ENCODE peak calls at places on chromosomes 3 and 15, in eight cellular contexts. One of them, this sample, is unnamed.

GRCh38 chr3:147373301-147373700 is 33.0 kb downstream of the ZIC4 start:
- DNase-seq in sigmoid colon: no peak
- DNase-seq in IMR-90: no peak
- DNase-seq in stomach: no peak
- DNase-seq in adrenal gland: no peak
- DNase-seq in A549: no peak
- DNase-seq in spleen: no peak
- DNase-seq in K562: no peak
- DNase-seq in this sample: no peak

GRCh38 chr3:192899540-192899982 is 18.1 kb downstream of the MB21D2 start:
- DNase-seq in stomach: no peak
- DNase-seq in adrenal gland: no peak
- DNase-seq in sigmoid colon: no peak
- DNase-seq in K562: no peak
- DNase-seq in A549: no peak
- DNase-seq in IMR-90: peak; percentile 91
- DNase-seq in spleen: no peak
- DNase-seq in this sample: no peak

GRCh38 chr3:157356541-157356940 is 80.1 kb upstream of the PTX3 start:
- DNase-seq in stomach: no peak
- DNase-seq in spleen: no peak
- DNase-seq in A549: no peak
- DNase-seq in IMR-90: no peak
- DNase-seq in K562: no peak
- DNase-seq in sigmoid colon: no peak
- DNase-seq in adrenal gland: no peak
- DNase-seq in this sample: no peak

GRCh38 chr15:69532066-69532465 is 79.4 kb downstream of the RPLP1 start:
- DNase-seq in K562: no peak
- DNase-seq in stomach: no peak
- DNase-seq in sigmoid colon: no peak
- DNase-seq in spleen: no peak
- DNase-seq in adrenal gland: no peak
- DNase-seq in A549: no peak
- DNase-seq in IMR-90: no peak
- DNase-seq in this sample: no peak

GRCh38 chr15:85788796-85789495 is 5.8 kb downstream of the KLHL25 start:
- DNase-seq in sigmoid colon: no peak
- DNase-seq in K562: no peak
- DNase-seq in IMR-90: no peak
- DNase-seq in stomach: peak; percentile 79
- DNase-seq in A549: no peak
- DNase-seq in adrenal gland: no peak
- DNase-seq in spleen: no peak
- DNase-seq in this sample: no peak

GRCh38 chr3:126353694-126354321 is 3.4 kb downstream of the KLF15 start:
- DNase-seq in IMR-90: no peak
- DNase-seq in K562: no peak
- DNase-seq in adrenal gland: no peak
- DNase-seq in sigmoid colon: peak; percentile 66
- DNase-seq in stomach: no peak
- DNase-seq in spleen: peak; percentile 63
- DNase-seq in A549: no peak
- DNase-seq in this sample: no peak

GRCh38 chr3:46812237-46812791 is 50.9 kb downstream of the MYL3 start:
- DNase-seq in A549: peak; percentile 21
- DNase-seq in sigmoid colon: peak; percentile 84
- DNase-seq in IMR-90: peak; percentile 29
- DNase-seq in spleen: peak; percentile 83
- DNase-seq in K562: peak; percentile 97
- DNase-seq in adrenal gland: peak; percentile 56
- DNase-seq in stomach: peak; percentile 77
- DNase-seq in this sample: no peak

GRCh38 chr15:37252530-37252929 is 152.2 kb upstream of the MEIS2 start:
- DNase-seq in spleen: no peak
- DNase-seq in adrenal gland: no peak
- DNase-seq in K562: no peak
- DNase-seq in A549: no peak
- DNase-seq in IMR-90: no peak
- DNase-seq in sigmoid colon: no peak
- DNase-seq in stomach: no peak
- DNase-seq in this sample: no peak

GRCh38 chr15:59948924-59949613 is 55.0 kb upstream of the FOXB1 start:
- DNase-seq in spleen: no peak
- DNase-seq in adrenal gland: no peak
- DNase-seq in stomach: no peak
- DNase-seq in K562: no peak
- DNase-seq in sigmoid colon: no peak
- DNase-seq in A549: no peak
- DNase-seq in IMR-90: no peak
- DNase-seq in this sample: no peak

GRCh38 chr15:92599394-92599970 is 56.1 kb downstream of the FAM174B start:
- DNase-seq in spleen: no peak
- DNase-seq in A549: no peak
- DNase-seq in IMR-90: peak; percentile 21
- DNase-seq in sigmoid colon: no peak
- DNase-seq in K562: no peak
- DNase-seq in adrenal gland: no peak
- DNase-seq in stomach: no peak
- DNase-seq in this sample: no peak

GRCh38 chr3:24128195-24129005 is 183.3 kb downstream of the NR1D2 start:
- DNase-seq in A549: no peak
- DNase-seq in adrenal gland: no peak
- DNase-seq in stomach: no peak
- DNase-seq in sigmoid colon: no peak
- DNase-seq in K562: no peak
- DNase-seq in spleen: no peak
- DNase-seq in IMR-90: peak; percentile 43
- DNase-seq in this sample: no peak

GRCh38 chr3:39124876-39125836 is 17.7 kb downstream of the TTC21A start:
- DNase-seq in sigmoid colon: peak; percentile 64
- DNase-seq in A549: no peak
- DNase-seq in adrenal gland: no peak
- DNase-seq in spleen: peak; percentile 55
- DNase-seq in K562: no peak
- DNase-seq in IMR-90: peak; percentile 57
- DNase-seq in stomach: peak; percentile 65
- DNase-seq in this sample: no peak

GRCh38 chr15:56568466-56569167 is 103.7 kb upstream of the MNS1 start:
- DNase-seq in IMR-90: no peak
- DNase-seq in spleen: no peak
- DNase-seq in sigmoid colon: no peak
- DNase-seq in stomach: no peak
- DNase-seq in K562: no peak
- DNase-seq in adrenal gland: no peak
- DNase-seq in A549: no peak
- DNase-seq in this sample: no peak

GRCh38 chr3:126616931-126617330 is 38.0 kb downstream of the TXNRD3 start:
- DNase-seq in spleen: no peak
- DNase-seq in A549: no peak
- DNase-seq in IMR-90: peak; percentile 10
- DNase-seq in adrenal gland: no peak
- DNase-seq in stomach: no peak
- DNase-seq in K562: no peak
- DNase-seq in sigmoid colon: no peak
- DNase-seq in this sample: no peak

GRCh38 chr15:23912191-23912590 is 225.1 kb upstream of the NDN start:
- DNase-seq in stomach: no peak
- DNase-seq in adrenal gland: no peak
- DNase-seq in spleen: no peak
- DNase-seq in IMR-90: no peak
- DNase-seq in sigmoid colon: no peak
- DNase-seq in K562: no peak
- DNase-seq in A549: no peak
- DNase-seq in this sample: no peak

GRCh38 chr15:49864251-49864650 is 243.4 kb downstream of the DTWD1 start:
- DNase-seq in IMR-90: no peak
- DNase-seq in sigmoid colon: no peak
- DNase-seq in adrenal gland: no peak
- DNase-seq in A549: no peak
- DNase-seq in K562: no peak
- DNase-seq in spleen: no peak
- DNase-seq in stomach: no peak
- DNase-seq in this sample: no peak

GRCh38 chr15:49863431-49864205 is 242.8 kb downstream of the DTWD1 start:
- DNase-seq in spleen: no peak
- DNase-seq in stomach: no peak
- DNase-seq in K562: no peak
- DNase-seq in adrenal gland: no peak
- DNase-seq in A549: no peak
- DNase-seq in IMR-90: peak; percentile 91
- DNase-seq in sigmoid colon: no peak
- DNase-seq in this sample: no peak

GRCh38 chr15:49858076-49858475 is 237.2 kb downstream of the DTWD1 start:
- DNase-seq in stomach: no peak
- DNase-seq in spleen: no peak
- DNase-seq in A549: no peak
- DNase-seq in IMR-90: no peak
- DNase-seq in adrenal gland: no peak
- DNase-seq in sigmoid colon: no peak
- DNase-seq in K562: no peak
- DNase-seq in this sample: no peak

GRCh38 chr15:49855917-49856637 is 235.2 kb downstream of the DTWD1 start:
- DNase-seq in A549: no peak
- DNase-seq in stomach: no peak
- DNase-seq in spleen: no peak
- DNase-seq in IMR-90: peak; percentile 99
- DNase-seq in adrenal gland: peak; percentile 63
- DNase-seq in sigmoid colon: no peak
- DNase-seq in K562: no peak
- DNase-seq in this sample: no peak

DNA sequence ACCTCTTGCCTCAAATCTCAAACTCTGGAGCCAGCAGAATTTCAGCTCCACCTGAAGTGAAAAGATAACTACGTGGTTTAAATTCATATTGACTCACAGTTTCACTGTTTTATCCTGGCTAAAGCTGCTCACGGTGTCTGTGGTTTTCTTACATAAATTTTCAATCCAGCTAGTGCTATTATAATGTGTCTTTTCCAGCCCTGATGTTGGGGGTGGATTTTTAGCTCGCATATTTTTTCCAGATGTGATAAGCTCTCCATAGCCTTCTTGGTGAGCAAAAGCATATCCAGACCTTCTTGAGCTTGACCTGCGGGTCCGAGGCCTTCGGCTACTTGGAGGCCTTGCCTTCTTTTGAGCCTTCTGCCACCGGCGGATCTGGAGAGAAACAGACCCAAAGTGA is 239.3 kb downstream of the DTWD1 start:
- DNase-seq in spleen: no peak
- DNase-seq in stomach: no peak
- DNase-seq in IMR-90: peak; percentile 87
- DNase-seq in sigmoid colon: no peak
- DNase-seq in A549: no peak
- DNase-seq in adrenal gland: no peak
- DNase-seq in K562: no peak
- DNase-seq in this sample: no peak
- H3K4me3 ChIP-seq in spleen: no peak overlapping the region
- H3K4me3 ChIP-seq in stomach: no peak overlapping the region
- H3K4me3 ChIP-seq in IMR-90: no peak overlapping the region
- H3K4me3 ChIP-seq in sigmoid colon: no peak overlapping the region
- H3K4me3 ChIP-seq in A549: no peak overlapping the region
- H3K4me3 ChIP-seq in adrenal gland: no peak overlapping the region
- H3K4me3 ChIP-seq in K562: no peak overlapping the region
- H3K4me3 ChIP-seq in this sample: no peak overlapping the region

GRCh38 chr3:194139085-194139976 is 3.4 kb downstream of the HES1 start:
- DNase-seq in adrenal gland: no peak
- DNase-seq in spleen: no peak
- DNase-seq in stomach: no peak
- DNase-seq in IMR-90: peak; percentile 76
- DNase-seq in A549: no peak
- DNase-seq in K562: peak; percentile 54
- DNase-seq in sigmoid colon: peak; percentile 83
- DNase-seq in this sample: peak; percentile 95
- TF ChIP-seq POLR2A in adrenal gland: no peak
- TF ChIP-seq POLR2A in spleen: no peak
- TF ChIP-seq POLR2A in stomach: no peak
- TF ChIP-seq POLR2A in IMR-90: peak; percentile 94
- TF ChIP-seq POLR2A in A549: peak; percentile 5
- TF ChIP-seq POLR2A in K562: peak; percentile 52
- TF ChIP-seq POLR2A in sigmoid colon: no peak
- TF ChIP-seq POLR2A in this sample: no peak

DNA sequence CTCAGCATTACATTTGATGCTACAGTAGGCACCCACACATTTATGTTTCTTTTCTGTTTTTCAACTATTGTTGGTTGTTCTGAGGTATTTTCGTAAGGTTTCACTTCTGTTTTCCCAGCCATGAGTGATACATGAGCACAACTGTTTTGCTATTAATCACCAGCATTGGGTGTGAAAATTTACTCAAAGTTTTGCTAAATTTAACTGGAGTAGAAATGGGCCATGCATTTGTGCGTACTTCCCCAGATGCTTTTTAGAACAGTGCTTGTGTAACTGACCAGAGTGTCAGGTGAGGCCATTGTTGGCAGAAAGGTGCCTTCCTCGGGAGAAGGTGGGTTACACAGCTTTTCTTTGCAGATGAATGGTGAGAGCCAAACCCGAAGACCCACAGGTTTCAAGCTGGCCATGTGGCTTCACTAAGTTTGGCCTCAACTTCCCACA is 70.4 kb downstream of the ST6GAL1 start:
- DNase-seq in A549: no peak
- DNase-seq in adrenal gland: no peak
- DNase-seq in K562: no peak
- DNase-seq in IMR-90: no peak
- DNase-seq in stomach: no peak
- DNase-seq in spleen: no peak
- DNase-seq in sigmoid colon: no peak
- DNase-seq in this sample: no peak
- H3K4me3 ChIP-seq in A549: no peak overlapping the region
- H3K4me3 ChIP-seq in adrenal gland: no peak overlapping the region
- H3K4me3 ChIP-seq in K562: no peak overlapping the region
- H3K4me3 ChIP-seq in IMR-90: no peak overlapping the region
- H3K4me3 ChIP-seq in stomach: no peak overlapping the region
- H3K4me3 ChIP-seq in spleen: no peak overlapping the region
- H3K4me3 ChIP-seq in sigmoid colon: no peak overlapping the region
- H3K4me3 ChIP-seq in this sample: no peak overlapping the region

DNA sequence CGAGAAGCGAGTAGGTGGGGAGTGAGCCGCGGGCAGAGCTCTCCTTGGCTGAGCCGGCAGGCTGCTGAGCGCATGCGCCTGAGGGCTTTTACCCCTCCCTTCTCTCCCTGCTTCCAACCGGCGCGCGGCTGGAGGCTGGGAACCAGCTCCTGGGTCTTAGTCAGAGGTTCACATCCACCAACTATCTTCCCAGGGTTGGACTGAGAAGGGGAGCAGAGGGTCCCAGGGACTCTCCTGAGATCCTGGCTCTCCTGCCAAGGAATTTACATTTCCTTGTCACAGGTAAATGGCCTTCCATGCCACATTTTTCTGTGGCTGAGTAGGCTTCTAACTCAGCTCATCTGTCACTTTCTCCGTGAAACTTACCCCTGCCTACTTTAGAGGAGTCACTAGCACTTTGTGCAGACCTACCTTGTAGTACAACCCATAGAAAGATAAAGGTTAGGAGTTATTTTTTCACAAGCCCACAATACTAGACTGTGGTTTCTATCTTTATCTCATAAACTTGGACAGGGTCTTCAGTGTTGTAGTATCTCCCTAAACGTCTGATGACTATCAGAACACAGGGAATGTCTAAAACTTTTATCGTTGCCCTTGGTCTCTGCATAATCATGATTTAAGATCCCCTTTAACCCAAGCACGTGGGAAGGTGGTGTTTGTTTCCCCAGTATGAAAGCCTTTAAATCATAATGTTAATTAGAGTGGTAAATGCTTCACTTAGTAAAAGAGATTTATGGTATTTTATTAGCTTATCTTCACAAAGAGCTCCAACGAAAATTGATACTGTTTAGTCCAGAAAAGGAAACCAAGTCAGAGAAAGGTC is 617 bp upstream of the TBC1D5 start:
- DNase-seq in spleen: no peak
- DNase-seq in sigmoid colon: no peak
- DNase-seq in stomach: peak; percentile 97
- DNase-seq in IMR-90: peak; percentile 98
- DNase-seq in K562: peak; percentile 97
- DNase-seq in adrenal gland: peak; percentile 98
- DNase-seq in A549: peak; percentile 92
- DNase-seq in this sample: peak; percentile 98
- TF ChIP-seq POLR2A in spleen: no peak
- TF ChIP-seq POLR2A in sigmoid colon: no peak
- TF ChIP-seq POLR2A in stomach: no peak
- TF ChIP-seq POLR2A in IMR-90: no peak
- TF ChIP-seq POLR2A in K562: peak; percentile 88
- TF ChIP-seq POLR2A in adrenal gland: no peak
- TF ChIP-seq POLR2A in A549: peak; percentile 65
- TF ChIP-seq POLR2A in this sample: no peak

This sample was measured in vagina.